ENCODE peak calls at places on chromosomes 1 and 21, in seven cellular contexts. One of them, this sample, is unnamed.
A peak's percentile ranks its signal among the peaks of the same experiment; 100 is the strongest.

GRCh38 chr1:6447818-6448748 is 17.9 kb downstream of the TNFRSF25 start:
- DNase-seq in sigmoid colon: no peak
- DNase-seq in HS-5: no peak
- DNase-seq in Ammon's horn: no peak
- DNase-seq in kidney tubule cell: no peak
- DNase-seq in nephron progenitor cell: peak; percentile 68
- DNase-seq in NCI-H2081: peak; percentile 56
- DNase-seq in this sample: no peak

GRCh38 chr1:221097479-221098281 is 218.4 kb downstream of the HLX start:
- DNase-seq in Ammon's horn: no peak
- DNase-seq in sigmoid colon: no peak
- DNase-seq in kidney tubule cell: peak; percentile 66
- DNase-seq in nephron progenitor cell: no peak
- DNase-seq in NCI-H2081: no peak
- DNase-seq in HS-5: peak; percentile 77
- DNase-seq in this sample: no peak

GRCh38 chr21:34647552-34647951 is 21.2 kb upstream of the CLIC6 start:
- DNase-seq in NCI-H2081: no peak
- DNase-seq in nephron progenitor cell: no peak
- DNase-seq in Ammon's horn: no peak
- DNase-seq in sigmoid colon: no peak
- DNase-seq in HS-5: no peak
- DNase-seq in kidney tubule cell: no peak
- DNase-seq in this sample: no peak

GRCh38 chr1:67627906-67628305 is 57.1 kb upstream of the GADD45A start:
- DNase-seq in kidney tubule cell: no peak
- DNase-seq in HS-5: no peak
- DNase-seq in NCI-H2081: no peak
- DNase-seq in nephron progenitor cell: no peak
- DNase-seq in Ammon's horn: no peak
- DNase-seq in sigmoid colon: no peak
- DNase-seq in this sample: no peak

GRCh38 chr1:35044406-35044805 is 12.7 kb upstream of the ZMYM6 start:
- DNase-seq in nephron progenitor cell: no peak
- DNase-seq in HS-5: no peak
- DNase-seq in sigmoid colon: no peak
- DNase-seq in kidney tubule cell: no peak
- DNase-seq in Ammon's horn: no peak
- DNase-seq in NCI-H2081: no peak
- DNase-seq in this sample: no peak

GRCh38 chr1:58618303-58618702 is 41.3 kb upstream of the TACSTD2 start:
- DNase-seq in kidney tubule cell: peak; percentile 100
- DNase-seq in NCI-H2081: no peak
- DNase-seq in nephron progenitor cell: no peak
- DNase-seq in Ammon's horn: peak; percentile 15
- DNase-seq in HS-5: peak; percentile 84
- DNase-seq in sigmoid colon: peak; percentile 71
- DNase-seq in this sample: no peak

GRCh38 chr1:218739426-218739825 is 394.3 kb downstream of the TGFB2 start:
- DNase-seq in NCI-H2081: no peak
- DNase-seq in nephron progenitor cell: no peak
- DNase-seq in kidney tubule cell: no peak
- DNase-seq in Ammon's horn: no peak
- DNase-seq in HS-5: no peak
- DNase-seq in sigmoid colon: peak; percentile 72
- DNase-seq in this sample: no peak

GRCh38 chr1:206000641-206001339 is 2.4 kb downstream of the RAB7B start:
- DNase-seq in nephron progenitor cell: no peak
- DNase-seq in Ammon's horn: no peak
- DNase-seq in sigmoid colon: no peak
- DNase-seq in HS-5: no peak
- DNase-seq in kidney tubule cell: peak; percentile 36
- DNase-seq in NCI-H2081: no peak
- DNase-seq in this sample: no peak

GRCh38 chr1:109630081-109630880 is 10.6 kb downstream of the AMPD2 start:
- DNase-seq in HS-5: no peak
- DNase-seq in kidney tubule cell: no peak
- DNase-seq in Ammon's horn: no peak
- DNase-seq in sigmoid colon: no peak
- DNase-seq in nephron progenitor cell: peak; percentile 58
- DNase-seq in NCI-H2081: no peak
- DNase-seq in this sample: no peak

GRCh38 chr1:39435597-39435996 is 55.8 kb upstream of the BMP8A start:
- DNase-seq in Ammon's horn: no peak
- DNase-seq in nephron progenitor cell: no peak
- DNase-seq in NCI-H2081: no peak
- DNase-seq in kidney tubule cell: no peak
- DNase-seq in HS-5: no peak
- DNase-seq in sigmoid colon: no peak
- DNase-seq in this sample: no peak

GRCh38 chr1:67405473-67406245 is 24.5 kb downstream of the SERBP1 start:
- DNase-seq in HS-5: no peak
- DNase-seq in NCI-H2081: no peak
- DNase-seq in kidney tubule cell: no peak
- DNase-seq in nephron progenitor cell: no peak
- DNase-seq in sigmoid colon: no peak
- DNase-seq in Ammon's horn: no peak
- DNase-seq in this sample: no peak

GRCh38 chr1:154743536-154744036 is 126.5 kb downstream of the KCNN3 start:
- DNase-seq in NCI-H2081: no peak
- DNase-seq in Ammon's horn: no peak
- DNase-seq in sigmoid colon: no peak
- DNase-seq in HS-5: no peak
- DNase-seq in kidney tubule cell: no peak
- DNase-seq in nephron progenitor cell: no peak
- DNase-seq in this sample: no peak

GRCh38 chr1:62589321-62589720 is 8.0 kb upstream of the ANGPTL3 start:
- DNase-seq in Ammon's horn: no peak
- DNase-seq in sigmoid colon: no peak
- DNase-seq in NCI-H2081: no peak
- DNase-seq in HS-5: no peak
- DNase-seq in kidney tubule cell: no peak
- DNase-seq in nephron progenitor cell: no peak
- DNase-seq in this sample: no peak

GRCh38 chr1:43608789-43609188 is 41.2 kb upstream of the KDM4A start:
- DNase-seq in HS-5: no peak
- DNase-seq in sigmoid colon: no peak
- DNase-seq in NCI-H2081: no peak
- DNase-seq in kidney tubule cell: no peak
- DNase-seq in Ammon's horn: no peak
- DNase-seq in nephron progenitor cell: no peak
- DNase-seq in this sample: no peak

GRCh38 chr1:178634445-178634844 is 90.6 kb upstream of the RALGPS2 start:
- DNase-seq in Ammon's horn: no peak
- DNase-seq in NCI-H2081: no peak
- DNase-seq in HS-5: no peak
- DNase-seq in nephron progenitor cell: no peak
- DNase-seq in kidney tubule cell: no peak
- DNase-seq in sigmoid colon: no peak
- DNase-seq in this sample: no peak

GRCh38 chr1:247056071-247056470 is 22.5 kb downstream of the ZNF670 start:
- DNase-seq in kidney tubule cell: no peak
- DNase-seq in nephron progenitor cell: no peak
- DNase-seq in HS-5: no peak
- DNase-seq in NCI-H2081: no peak
- DNase-seq in sigmoid colon: no peak
- DNase-seq in Ammon's horn: no peak
- DNase-seq in this sample: no peak

GRCh38 chr1:93304716-93305138 is 41.0 kb upstream of the DR1 start:
- DNase-seq in sigmoid colon: no peak
- DNase-seq in NCI-H2081: peak; percentile 39
- DNase-seq in HS-5: peak; percentile 37
- DNase-seq in kidney tubule cell: peak; percentile 63
- DNase-seq in nephron progenitor cell: peak; percentile 27
- DNase-seq in Ammon's horn: peak; percentile 73
- DNase-seq in this sample: peak; percentile 30

GRCh38 chr1:44170281-44170823 is 28.9 kb upstream of the KLF18 start:
- DNase-seq in nephron progenitor cell: no peak
- DNase-seq in kidney tubule cell: no peak
- DNase-seq in HS-5: peak; percentile 28
- DNase-seq in Ammon's horn: no peak
- DNase-seq in NCI-H2081: no peak
- DNase-seq in sigmoid colon: no peak
- DNase-seq in this sample: no peak

GRCh38 chr1:55579332-55579996 is 364.3 kb upstream of the USP24 start:
- DNase-seq in NCI-H2081: no peak
- DNase-seq in sigmoid colon: no peak
- DNase-seq in nephron progenitor cell: no peak
- DNase-seq in HS-5: no peak
- DNase-seq in Ammon's horn: no peak
- DNase-seq in kidney tubule cell: peak; percentile 61
- DNase-seq in this sample: no peak

GRCh38 chr21:36163780-36164426 is 7.3 kb downstream of the DOP1B start:
- DNase-seq in NCI-H2081: no peak
- DNase-seq in sigmoid colon: no peak
- DNase-seq in Ammon's horn: no peak
- DNase-seq in kidney tubule cell: no peak
- DNase-seq in HS-5: no peak
- DNase-seq in nephron progenitor cell: peak; percentile 28
- DNase-seq in this sample: no peak

GRCh38 chr1:234429434-234429806 is 49.6 kb downstream of the TARBP1 start:
- DNase-seq in sigmoid colon: no peak
- DNase-seq in HS-5: no peak
- DNase-seq in NCI-H2081: no peak
- DNase-seq in Ammon's horn: no peak
- DNase-seq in nephron progenitor cell: no peak
- DNase-seq in kidney tubule cell: no peak
- DNase-seq in this sample: no peak

GRCh38 chr1:234933475-234933874 is 195.2 kb downstream of the TOMM20 start:
- DNase-seq in Ammon's horn: no peak
- DNase-seq in HS-5: no peak
- DNase-seq in NCI-H2081: no peak
- DNase-seq in kidney tubule cell: peak; percentile 64
- DNase-seq in sigmoid colon: no peak
- DNase-seq in nephron progenitor cell: no peak
- DNase-seq in this sample: no peak

GRCh38 chr1:26409191-26409751 is 1.3 kb upstream of the LIN28A start:
- DNase-seq in nephron progenitor cell: peak; percentile 82
- DNase-seq in sigmoid colon: no peak
- DNase-seq in NCI-H2081: no peak
- DNase-seq in kidney tubule cell: no peak
- DNase-seq in HS-5: no peak
- DNase-seq in Ammon's horn: no peak
- DNase-seq in this sample: no peak

GRCh38 chr1:230270940-230271325 is 155.2 kb downstream of the PGBD5 start:
- DNase-seq in Ammon's horn: no peak
- DNase-seq in nephron progenitor cell: no peak
- DNase-seq in HS-5: no peak
- DNase-seq in NCI-H2081: peak; percentile 73
- DNase-seq in sigmoid colon: no peak
- DNase-seq in kidney tubule cell: no peak
- DNase-seq in this sample: no peak

GRCh38 chr1:18972991-18973390 is 16.5 kb upstream of the IFFO2 start:
- DNase-seq in sigmoid colon: peak; percentile 35
- DNase-seq in nephron progenitor cell: no peak
- DNase-seq in Ammon's horn: no peak
- DNase-seq in HS-5: no peak
- DNase-seq in NCI-H2081: no peak
- DNase-seq in kidney tubule cell: no peak
- DNase-seq in this sample: no peak

GRCh38 chr1:92837062-92837461 is 5.2 kb downstream of the RPL5 start:
- DNase-seq in sigmoid colon: no peak
- DNase-seq in NCI-H2081: no peak
- DNase-seq in kidney tubule cell: no peak
- DNase-seq in nephron progenitor cell: no peak
- DNase-seq in Ammon's horn: no peak
- DNase-seq in HS-5: no peak
- DNase-seq in this sample: no peak

GRCh38 chr21:17796503-17796902 is 22.7 kb downstream of the C21orf91 start:
- DNase-seq in kidney tubule cell: no peak
- DNase-seq in HS-5: no peak
- DNase-seq in Ammon's horn: no peak
- DNase-seq in sigmoid colon: no peak
- DNase-seq in nephron progenitor cell: no peak
- DNase-seq in NCI-H2081: no peak
- DNase-seq in this sample: no peak

GRCh38 chr1:108117908-108118902 is 81.9 kb downstream of the SLC25A24 start:
- DNase-seq in NCI-H2081: no peak
- DNase-seq in sigmoid colon: no peak
- DNase-seq in nephron progenitor cell: no peak
- DNase-seq in Ammon's horn: no peak
- DNase-seq in kidney tubule cell: no peak
- DNase-seq in HS-5: no peak
- DNase-seq in this sample: no peak

GRCh38 chr1:213252026-213252425 is 201.0 kb downstream of the RPS6KC1 start:
- DNase-seq in Ammon's horn: no peak
- DNase-seq in NCI-H2081: no peak
- DNase-seq in nephron progenitor cell: no peak
- DNase-seq in sigmoid colon: no peak
- DNase-seq in HS-5: no peak
- DNase-seq in kidney tubule cell: no peak
- DNase-seq in this sample: no peak

GRCh38 chr1:47751188-47751587 is 246.0 kb downstream of the TRABD2B start:
- DNase-seq in nephron progenitor cell: no peak
- DNase-seq in HS-5: no peak
- DNase-seq in Ammon's horn: no peak
- DNase-seq in NCI-H2081: no peak
- DNase-seq in kidney tubule cell: peak; percentile 14
- DNase-seq in sigmoid colon: no peak
- DNase-seq in this sample: no peak

This sample was measured in activated CD4-positive, CD25-positive, alpha-beta regulatory T cell treated with anti-CD3 and anti-CD28 coated beads, Interleukin-2, amount 50 U/mL, for 16 hours.